ENCODE peak calls at places on chromosome 22, in ten cellular contexts. M is H1, O is Panc1, P is transverse colon, X is HCT116, D is sigmoid colon, A is GM23338, N is breast epithelium, L is stomach, I is K562. W is an unnamed sample.

GRCh38 chr22:18147791-18148507 is 2.0 kb upstream of the USP18 start:
- DNase-seq in X (no peak), D (no peak), N (no peak), L (no peak), A (no peak), O (no peak), I (no peak), P (no peak), M (no peak), W (no peak)

GRCh38 chr22:45407793-45408192 is 5.6 kb downstream of the SMC1B start:
- DNase-seq in A (no peak), O (no peak), L (no peak), M (no peak), P (no peak), D (no peak), N (no peak), I (no peak), X (no peak), W (no peak)

GRCh38 chr22:44279059-44279340 is 33.8 kb downstream of the SHISAL1 start:
- DNase-seq in O (no peak), L (no peak), X (no peak), P (no peak), M (no peak), I (no peak), A (no peak), N (no peak), D (no peak), W (no peak)

GRCh38 chr22:35140879-35141745 is 75.2 kb downstream of the ISX start:
- DNase-seq in M (peak; percentile 51), N (no peak), P (peak; percentile 79), I (peak; percentile 50), D (no peak), X (no peak), O (no peak), A (peak; percentile 90), L (no peak), W (no peak)

GRCh38 chr22:43884600-43885318 is 7.1 kb downstream of the PNPLA5 start:
- DNase-seq in O (peak; percentile 20), N (no peak), I (peak; percentile 68), A (peak; percentile 93), L (peak; percentile 57), X (no peak), P (peak; percentile 49), D (peak; percentile 61), M (no peak), W (no peak)

GRCh38 chr22:37419370-37419915 is 7.8 kb downstream of the ELFN2 start:
- DNase-seq in X (no peak), M (no peak), L (no peak), A (no peak), I (no peak), P (no peak), O (no peak), N (no peak), D (no peak), W (no peak)

GRCh38 chr22:37639070-37639760 is at the start of gene SH3BP1:
- DNase-seq in I (peak; percentile 73), N (no peak), L (peak; percentile 59), X (no peak), O (no peak), M (no peak), P (peak; percentile 81), A (peak; percentile 87), D (no peak), W (no peak)

GRCh38 chr22:46142548-46143490 is 7.5 kb upstream of the PPARA start:
- DNase-seq in A (no peak), X (no peak), P (no peak), I (no peak), L (no peak), D (peak; percentile 57), M (no peak), N (no peak), O (no peak), W (no peak)

GRCh38 chr22:19786959-19787848 is 26.6 kb downstream of the TBX1 start:
- DNase-seq in P (no peak), I (no peak), X (no peak), M (no peak), A (no peak), N (no peak), D (no peak), O (no peak), L (no peak), W (no peak)

GRCh38 chr22:19789406-19789805 is 28.8 kb downstream of the TBX1 start:
- DNase-seq in X (no peak), P (no peak), I (no peak), L (no peak), A (no peak), M (no peak), O (no peak), D (peak; percentile 62), N (no peak), W (no peak)

GRCh38 chr22:19787849-19788141 is 27.2 kb downstream of the TBX1 start:
- DNase-seq in I (no peak), O (no peak), N (no peak), D (no peak), X (no peak), M (no peak), A (no peak), L (no peak), P (no peak), W (no peak)

GRCh38 chr22:19789828-19790227 is 29.2 kb downstream of the TBX1 start:
- DNase-seq in A (no peak), X (no peak), L (no peak), O (no peak), N (no peak), I (no peak), P (no peak), D (no peak), M (no peak), W (no peak)

DNA sequence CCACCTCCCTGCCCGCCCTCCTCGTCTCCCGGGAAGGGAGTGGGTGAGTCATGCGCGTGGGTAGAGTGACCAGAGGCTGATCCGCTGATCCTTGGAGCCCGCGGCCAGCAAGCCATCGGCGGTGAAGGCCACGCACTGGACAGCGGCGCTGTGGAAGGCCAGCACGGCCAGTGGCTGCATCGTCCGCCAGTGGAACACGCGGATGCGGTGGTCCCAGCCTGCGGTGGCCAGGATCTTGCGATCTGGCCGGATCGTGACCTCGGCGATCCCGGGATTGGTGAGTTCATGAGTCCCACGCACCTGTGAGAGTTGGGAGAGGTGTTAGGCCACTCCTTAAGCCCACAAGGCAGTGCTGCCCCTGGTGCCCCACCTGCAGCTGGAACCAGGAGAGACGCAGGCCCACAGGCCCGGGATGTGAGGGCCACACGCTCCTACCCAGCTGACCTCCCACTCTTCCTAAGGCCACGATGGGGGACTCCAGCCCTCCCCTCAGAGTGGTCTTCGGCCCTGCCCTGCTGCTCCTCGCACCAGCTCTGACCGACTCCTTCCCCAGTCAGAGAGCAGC is 28.2 kb downstream of the TBX1 start:
- DNase-seq in P (no peak), X (no peak), D (no peak), O (no peak), I (no peak), M (no peak), N (no peak), A (no peak), L (no peak), W (no peak)
- TF ChIP-seq POLR2AphosphoS5 in P (no peak), X (no peak), D (no peak), O (no peak), I (no peak), M (no peak), N (no peak), A (no peak), L (no peak), W (no peak)

GRCh38 chr22:30573594-30574094 is 821 bp downstream of the GAL3ST1 start:
- DNase-seq in M (no peak), I (no peak), O (no peak), X (no peak), A (peak; percentile 30), P (peak; percentile 49), N (no peak), D (no peak), L (peak; percentile 56), W (no peak)
- H3K27ac ChIP-seq in M (no peak overlapping the region), I (no peak overlapping the region), O (no peak overlapping the region), X (no peak overlapping the region), A (no peak overlapping the region), P (peak overlapping the region; percentile 75), N (no peak overlapping the region), D (no peak overlapping the region), L (peak overlapping the region; percentile 80), W (peak overlapping the region; percentile 62)

GRCh38 chr22:47655930-47656329 is 893.5 kb downstream of the TBC1D22A start:
- DNase-seq in O (no peak), N (no peak), L (no peak), D (no peak), M (no peak), I (no peak), X (no peak), A (no peak), P (no peak), W (peak; percentile 24)

GRCh38 chr22:47656806-47657205 is 894.4 kb downstream of the TBC1D22A start:
- DNase-seq in P (no peak), L (no peak), N (no peak), D (no peak), A (no peak), M (no peak), X (no peak), O (no peak), I (no peak), W (peak; percentile 64)

GRCh38 chr22:47658182-47658581 is 895.7 kb downstream of the TBC1D22A start:
- DNase-seq in A (no peak), M (no peak), I (no peak), X (no peak), L (no peak), O (no peak), D (no peak), N (no peak), P (no peak), W (peak; percentile 82)

GRCh38 chr22:47663615-47664605 is 901.5 kb downstream of the TBC1D22A start:
- DNase-seq in A (no peak), M (no peak), L (no peak), N (no peak), O (no peak), P (no peak), X (no peak), D (no peak), I (peak; percentile 10), W (peak; percentile 81)

GRCh38 chr22:47659467-47660302 is 897.2 kb downstream of the TBC1D22A start:
- DNase-seq in D (no peak), M (no peak), N (no peak), X (no peak), O (no peak), L (no peak), P (no peak), A (no peak), I (no peak), W (peak; percentile 83)
- TF ChIP-seq CTCF in D (no peak), M (no peak), N (no peak), X (no peak), O (no peak), L (no peak), P (no peak), A (no peak), I (no peak), W (no peak)

GRCh38 chr22:23695748-23696325 is 5.0 kb downstream of the RGL4 start:
- DNase-seq in O (no peak), I (no peak), D (no peak), M (no peak), N (no peak), L (no peak), A (no peak), X (no peak), P (no peak), W (no peak)

GRCh38 chr22:23695141-23695540 is 4.3 kb downstream of the RGL4 start:
- DNase-seq in I (no peak), L (no peak), X (no peak), M (no peak), A (no peak), O (no peak), P (no peak), D (no peak), N (no peak), W (no peak)

GRCh38 chr22:23698094-23698493 is 7.3 kb downstream of the RGL4 start:
- DNase-seq in M (no peak), X (no peak), A (no peak), P (no peak), D (no peak), O (no peak), N (no peak), I (no peak), L (no peak), W (no peak)

GRCh38 chr22:23697031-23697970 is 6.5 kb downstream of the RGL4 start:
- DNase-seq in P (no peak), A (no peak), O (no peak), I (no peak), M (no peak), D (no peak), N (no peak), L (no peak), X (no peak), W (no peak)

DNA sequence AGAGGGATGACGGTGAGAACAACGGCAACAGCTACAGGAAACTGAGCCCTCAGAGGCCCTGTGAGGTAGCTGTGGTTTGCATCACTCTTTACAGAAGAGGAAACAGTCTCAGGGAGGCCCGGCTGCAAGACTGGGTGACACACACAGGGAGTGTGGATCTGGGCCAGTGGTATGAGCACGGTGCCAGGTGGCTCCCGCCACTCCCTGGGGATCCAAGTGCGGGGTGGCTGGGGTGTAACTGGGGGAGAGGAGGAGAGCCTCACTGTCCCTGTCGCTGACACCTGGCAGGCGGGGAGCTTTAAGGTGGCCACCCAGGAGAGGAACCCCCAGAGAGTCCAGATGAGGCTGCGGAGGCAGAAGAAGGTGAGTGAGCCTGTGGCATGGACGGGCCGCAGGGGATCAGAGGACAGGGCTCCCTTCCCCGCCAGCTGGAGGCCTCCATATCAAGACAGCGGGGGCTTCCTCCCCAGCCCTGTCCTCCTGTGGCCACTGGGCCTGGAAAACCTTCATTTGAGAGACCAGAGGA is 5.6 kb downstream of the RGL4 start:
- DNase-seq in M (no peak), X (no peak), D (no peak), L (peak; percentile 51), O (no peak), I (no peak), P (peak; percentile 52), A (no peak), N (no peak), W (no peak)
- TF ChIP-seq POLR2AphosphoS5 in M (no peak), X (no peak), D (no peak), L (no peak), O (no peak), I (no peak), P (peak; percentile 6), A (no peak), N (no peak), W (no peak)